ENCODE peak calls at places on chromosome 21, in five cellular contexts. One of them, this sample, is unnamed.

GRCh38 chr21:45074048-45074817 is at the start of gene ADARB1:
- DNase-seq in CD8-positive, alpha-beta memory T cell: peak
- DNase-seq in activated naive CD4-positive, alpha-beta T cell: peak
- DNase-seq in activated CD4-positive, alpha-beta T cell treated with anti-CD3 and anti-CD28 coated beads, Interleukin-2, amount 10 ng/mL, durations not matched to agents 7 days and 5 days: peak
- DNase-seq in activated T-helper 1 cell treated with anti-CD3 and anti-CD28 coated beads, Interleukin-12 subunit alpha, Interleukin-12 subunit beta, Interleukin-2, Interleukin-4 antibody, amounts not matched to agents 30 ng/mL and 10 ng/mL and 1 ng/mL, durations not matched to agents 14 hours and 24 hours and 36 hours: peak
- DNase-seq in this sample: peak

GRCh38 chr21:41280115-41280919 is 36.3 kb upstream of the FAM3B start:
- DNase-seq in activated T-helper 1 cell treated with anti-CD3 and anti-CD28 coated beads, Interleukin-12 subunit alpha, Interleukin-12 subunit beta, Interleukin-2, Interleukin-4 antibody, amounts not matched to agents 30 ng/mL and 10 ng/mL and 1 ng/mL, durations not matched to agents 14 hours and 24 hours and 36 hours: no peak
- DNase-seq in CD8-positive, alpha-beta memory T cell: no peak
- DNase-seq in activated naive CD4-positive, alpha-beta T cell: no peak
- DNase-seq in activated CD4-positive, alpha-beta T cell treated with anti-CD3 and anti-CD28 coated beads, Interleukin-2, amount 10 ng/mL, durations not matched to agents 7 days and 5 days: no peak
- DNase-seq in this sample: no peak

GRCh38 chr21:44723177-44724131 is 12.1 kb upstream of the TSPEAR start:
- DNase-seq in activated naive CD4-positive, alpha-beta T cell: no peak
- DNase-seq in CD8-positive, alpha-beta memory T cell: no peak
- DNase-seq in activated T-helper 1 cell treated with anti-CD3 and anti-CD28 coated beads, Interleukin-12 subunit alpha, Interleukin-12 subunit beta, Interleukin-2, Interleukin-4 antibody, amounts not matched to agents 30 ng/mL and 10 ng/mL and 1 ng/mL, durations not matched to agents 14 hours and 24 hours and 36 hours: no peak
- DNase-seq in activated CD4-positive, alpha-beta T cell treated with anti-CD3 and anti-CD28 coated beads, Interleukin-2, amount 10 ng/mL, durations not matched to agents 7 days and 5 days: no peak
- DNase-seq in this sample: peak

GRCh38 chr21:44548381-44548780 is 2.9 kb downstream of the KRTAP10-2 start:
- DNase-seq in CD8-positive, alpha-beta memory T cell: no peak
- DNase-seq in activated T-helper 1 cell treated with anti-CD3 and anti-CD28 coated beads, Interleukin-12 subunit alpha, Interleukin-12 subunit beta, Interleukin-2, Interleukin-4 antibody, amounts not matched to agents 30 ng/mL and 10 ng/mL and 1 ng/mL, durations not matched to agents 14 hours and 24 hours and 36 hours: no peak
- DNase-seq in activated naive CD4-positive, alpha-beta T cell: no peak
- DNase-seq in activated CD4-positive, alpha-beta T cell treated with anti-CD3 and anti-CD28 coated beads, Interleukin-2, amount 10 ng/mL, durations not matched to agents 7 days and 5 days: no peak
- DNase-seq in this sample: no peak

GRCh38 chr21:39384674-39385298 is 35.9 kb upstream of the HMGN1 start:
- DNase-seq in activated T-helper 1 cell treated with anti-CD3 and anti-CD28 coated beads, Interleukin-12 subunit alpha, Interleukin-12 subunit beta, Interleukin-2, Interleukin-4 antibody, amounts not matched to agents 30 ng/mL and 10 ng/mL and 1 ng/mL, durations not matched to agents 14 hours and 24 hours and 36 hours: no peak
- DNase-seq in activated naive CD4-positive, alpha-beta T cell: no peak
- DNase-seq in activated CD4-positive, alpha-beta T cell treated with anti-CD3 and anti-CD28 coated beads, Interleukin-2, amount 10 ng/mL, durations not matched to agents 7 days and 5 days: no peak
- DNase-seq in CD8-positive, alpha-beta memory T cell: no peak
- DNase-seq in this sample: no peak

GRCh38 chr21:37008705-37009104 is 2.2 kb downstream of the RIPPLY3 start:
- DNase-seq in activated T-helper 1 cell treated with anti-CD3 and anti-CD28 coated beads, Interleukin-12 subunit alpha, Interleukin-12 subunit beta, Interleukin-2, Interleukin-4 antibody, amounts not matched to agents 30 ng/mL and 10 ng/mL and 1 ng/mL, durations not matched to agents 14 hours and 24 hours and 36 hours: no peak
- DNase-seq in CD8-positive, alpha-beta memory T cell: no peak
- DNase-seq in activated CD4-positive, alpha-beta T cell treated with anti-CD3 and anti-CD28 coated beads, Interleukin-2, amount 10 ng/mL, durations not matched to agents 7 days and 5 days: no peak
- DNase-seq in activated naive CD4-positive, alpha-beta T cell: no peak
- DNase-seq in this sample: no peak

GRCh38 chr21:45849651-45850050 is 131.9 kb upstream of the COL6A1 start:
- DNase-seq in activated T-helper 1 cell treated with anti-CD3 and anti-CD28 coated beads, Interleukin-12 subunit alpha, Interleukin-12 subunit beta, Interleukin-2, Interleukin-4 antibody, amounts not matched to agents 30 ng/mL and 10 ng/mL and 1 ng/mL, durations not matched to agents 14 hours and 24 hours and 36 hours: no peak
- DNase-seq in activated CD4-positive, alpha-beta T cell treated with anti-CD3 and anti-CD28 coated beads, Interleukin-2, amount 10 ng/mL, durations not matched to agents 7 days and 5 days: no peak
- DNase-seq in activated naive CD4-positive, alpha-beta T cell: no peak
- DNase-seq in CD8-positive, alpha-beta memory T cell: no peak
- DNase-seq in this sample: no peak

GRCh38 chr21:41701749-41702148 is 65.1 kb downstream of the RIPK4 start:
- DNase-seq in CD8-positive, alpha-beta memory T cell: no peak
- DNase-seq in activated T-helper 1 cell treated with anti-CD3 and anti-CD28 coated beads, Interleukin-12 subunit alpha, Interleukin-12 subunit beta, Interleukin-2, Interleukin-4 antibody, amounts not matched to agents 30 ng/mL and 10 ng/mL and 1 ng/mL, durations not matched to agents 14 hours and 24 hours and 36 hours: no peak
- DNase-seq in activated naive CD4-positive, alpha-beta T cell: no peak
- DNase-seq in activated CD4-positive, alpha-beta T cell treated with anti-CD3 and anti-CD28 coated beads, Interleukin-2, amount 10 ng/mL, durations not matched to agents 7 days and 5 days: no peak
- DNase-seq in this sample: no peak

GRCh38 chr21:34091607-34092006 is 18.2 kb downstream of the MRPS6 start:
- DNase-seq in activated T-helper 1 cell treated with anti-CD3 and anti-CD28 coated beads, Interleukin-12 subunit alpha, Interleukin-12 subunit beta, Interleukin-2, Interleukin-4 antibody, amounts not matched to agents 30 ng/mL and 10 ng/mL and 1 ng/mL, durations not matched to agents 14 hours and 24 hours and 36 hours: no peak
- DNase-seq in activated naive CD4-positive, alpha-beta T cell: no peak
- DNase-seq in CD8-positive, alpha-beta memory T cell: no peak
- DNase-seq in activated CD4-positive, alpha-beta T cell treated with anti-CD3 and anti-CD28 coated beads, Interleukin-2, amount 10 ng/mL, durations not matched to agents 7 days and 5 days: no peak
- DNase-seq in this sample: no peak

GRCh38 chr21:35371217-35371616 is 322.1 kb upstream of the RUNX1 start:
- DNase-seq in activated CD4-positive, alpha-beta T cell treated with anti-CD3 and anti-CD28 coated beads, Interleukin-2, amount 10 ng/mL, durations not matched to agents 7 days and 5 days: no peak
- DNase-seq in activated T-helper 1 cell treated with anti-CD3 and anti-CD28 coated beads, Interleukin-12 subunit alpha, Interleukin-12 subunit beta, Interleukin-2, Interleukin-4 antibody, amounts not matched to agents 30 ng/mL and 10 ng/mL and 1 ng/mL, durations not matched to agents 14 hours and 24 hours and 36 hours: no peak
- DNase-seq in activated naive CD4-positive, alpha-beta T cell: no peak
- DNase-seq in CD8-positive, alpha-beta memory T cell: no peak
- DNase-seq in this sample: no peak

GRCh38 chr21:15687208-15687607 is 42.6 kb upstream of the USP25 start:
- DNase-seq in activated T-helper 1 cell treated with anti-CD3 and anti-CD28 coated beads, Interleukin-12 subunit alpha, Interleukin-12 subunit beta, Interleukin-2, Interleukin-4 antibody, amounts not matched to agents 30 ng/mL and 10 ng/mL and 1 ng/mL, durations not matched to agents 14 hours and 24 hours and 36 hours: no peak
- DNase-seq in activated naive CD4-positive, alpha-beta T cell: no peak
- DNase-seq in activated CD4-positive, alpha-beta T cell treated with anti-CD3 and anti-CD28 coated beads, Interleukin-2, amount 10 ng/mL, durations not matched to agents 7 days and 5 days: no peak
- DNase-seq in CD8-positive, alpha-beta memory T cell: no peak
- DNase-seq in this sample: no peak

GRCh38 chr21:30818837-30819236 is 5.8 kb upstream of the KRTAP8-1 start:
- DNase-seq in CD8-positive, alpha-beta memory T cell: no peak
- DNase-seq in activated naive CD4-positive, alpha-beta T cell: no peak
- DNase-seq in activated CD4-positive, alpha-beta T cell treated with anti-CD3 and anti-CD28 coated beads, Interleukin-2, amount 10 ng/mL, durations not matched to agents 7 days and 5 days: no peak
- DNase-seq in activated T-helper 1 cell treated with anti-CD3 and anti-CD28 coated beads, Interleukin-12 subunit alpha, Interleukin-12 subunit beta, Interleukin-2, Interleukin-4 antibody, amounts not matched to agents 30 ng/mL and 10 ng/mL and 1 ng/mL, durations not matched to agents 14 hours and 24 hours and 36 hours: no peak
- DNase-seq in this sample: no peak

GRCh38 chr21:41803316-41803715 is 36.5 kb upstream of the RIPK4 start:
- DNase-seq in activated CD4-positive, alpha-beta T cell treated with anti-CD3 and anti-CD28 coated beads, Interleukin-2, amount 10 ng/mL, durations not matched to agents 7 days and 5 days: no peak
- DNase-seq in CD8-positive, alpha-beta memory T cell: no peak
- DNase-seq in activated T-helper 1 cell treated with anti-CD3 and anti-CD28 coated beads, Interleukin-12 subunit alpha, Interleukin-12 subunit beta, Interleukin-2, Interleukin-4 antibody, amounts not matched to agents 30 ng/mL and 10 ng/mL and 1 ng/mL, durations not matched to agents 14 hours and 24 hours and 36 hours: no peak
- DNase-seq in activated naive CD4-positive, alpha-beta T cell: no peak
- DNase-seq in this sample: no peak

GRCh38 chr21:33313183-33313582 is 11.6 kb upstream of the IFNAR1 start:
- DNase-seq in activated T-helper 1 cell treated with anti-CD3 and anti-CD28 coated beads, Interleukin-12 subunit alpha, Interleukin-12 subunit beta, Interleukin-2, Interleukin-4 antibody, amounts not matched to agents 30 ng/mL and 10 ng/mL and 1 ng/mL, durations not matched to agents 14 hours and 24 hours and 36 hours: no peak
- DNase-seq in CD8-positive, alpha-beta memory T cell: no peak
- DNase-seq in activated naive CD4-positive, alpha-beta T cell: no peak
- DNase-seq in activated CD4-positive, alpha-beta T cell treated with anti-CD3 and anti-CD28 coated beads, Interleukin-2, amount 10 ng/mL, durations not matched to agents 7 days and 5 days: no peak
- DNase-seq in this sample: no peak